ENCODE peak calls at places on chromosomes 16 and 17, in five cellular contexts. One of them, this sample, is unnamed.

GRCh38 chr16:65224994-65225393 is 103.1 kb upstream of the CDH11 start:
- DNase-seq in A549: no peak
- DNase-seq in Panc1: no peak
- DNase-seq in heart left ventricle: no peak
- DNase-seq in colonic mucosa: no peak
- DNase-seq in this sample: no peak

GRCh38 chr17:14630025-14630424 is 329.1 kb downstream of the HS3ST3B1 start:
- DNase-seq in A549: no peak
- DNase-seq in Panc1: no peak
- DNase-seq in heart left ventricle: no peak
- DNase-seq in colonic mucosa: no peak
- DNase-seq in this sample: no peak

GRCh38 chr16:2471016-2471652 is at the start of gene NTN3:
- DNase-seq in A549: no peak
- DNase-seq in Panc1: no peak
- DNase-seq in heart left ventricle: no peak
- DNase-seq in colonic mucosa: no peak
- DNase-seq in this sample: no peak

GRCh38 chr16:67234180-67234597 is 7.3 kb downstream of the TMEM208 start:
- DNase-seq in A549: no peak
- DNase-seq in Panc1: no peak
- DNase-seq in heart left ventricle: no peak
- DNase-seq in colonic mucosa: no peak
- DNase-seq in this sample: no peak

GRCh38 chr17:49518346-49519078 is 23.4 kb downstream of the NGFR start:
- DNase-seq in A549: no peak
- DNase-seq in Panc1: no peak
- DNase-seq in heart left ventricle: no peak
- DNase-seq in colonic mucosa: no peak
- DNase-seq in this sample: no peak

GRCh38 chr17:42969006-42969581 is 4.8 kb upstream of the AARSD1 start:
- DNase-seq in A549: no peak
- DNase-seq in Panc1: no peak
- DNase-seq in heart left ventricle: no peak
- DNase-seq in colonic mucosa: no peak
- DNase-seq in this sample: no peak

GRCh38 chr17:39671651-39672521 is 3.6 kb downstream of the PNMT start:
- DNase-seq in A549: peak; percentile 82
- DNase-seq in Panc1: no peak
- DNase-seq in heart left ventricle: peak; percentile 59
- DNase-seq in colonic mucosa: peak; percentile 72
- DNase-seq in this sample: no peak

GRCh38 chr17:27415090-27415795 is 41.0 kb upstream of the KSR1 start:
- DNase-seq in A549: no peak
- DNase-seq in Panc1: no peak
- DNase-seq in heart left ventricle: no peak
- DNase-seq in colonic mucosa: no peak
- DNase-seq in this sample: peak; percentile 64

GRCh38 chr16:55856950-55857349 is 18.2 kb downstream of the CES5A start:
- DNase-seq in A549: no peak
- DNase-seq in Panc1: no peak
- DNase-seq in heart left ventricle: no peak
- DNase-seq in colonic mucosa: no peak
- DNase-seq in this sample: no peak

GRCh38 chr17:44599298-44600175 is 42.3 kb downstream of the FZD2 start:
- DNase-seq in A549: peak; percentile 87
- DNase-seq in Panc1: no peak
- DNase-seq in heart left ventricle: peak; percentile 39
- DNase-seq in colonic mucosa: peak; percentile 55
- DNase-seq in this sample: no peak

GRCh38 chr17:79878346-79878745 is 39.1 kb upstream of the CBX4 start:
- DNase-seq in A549: no peak
- DNase-seq in Panc1: no peak
- DNase-seq in heart left ventricle: no peak
- DNase-seq in colonic mucosa: no peak
- DNase-seq in this sample: no peak

GRCh38 chr16:23302045-23302956 is at the start of gene SCNN1B:
- DNase-seq in A549: no peak
- DNase-seq in Panc1: no peak
- DNase-seq in heart left ventricle: no peak
- DNase-seq in colonic mucosa: peak; percentile 66
- DNase-seq in this sample: no peak

GRCh38 chr16:89159850-89160354 is 11.6 kb upstream of the CDH15 start:
- DNase-seq in A549: no peak
- DNase-seq in Panc1: no peak
- DNase-seq in heart left ventricle: no peak
- DNase-seq in colonic mucosa: no peak
- DNase-seq in this sample: no peak

GRCh38 chr17:28551421-28552186 is 820 bp downstream of the UNC119 start:
- DNase-seq in A549: no peak
- DNase-seq in Panc1: no peak
- DNase-seq in heart left ventricle: no peak
- DNase-seq in colonic mucosa: no peak
- DNase-seq in this sample: no peak

GRCh38 chr17:75488693-75489510 is 26.4 kb downstream of the CASKIN2 start:
- DNase-seq in A549: no peak
- DNase-seq in Panc1: no peak
- DNase-seq in heart left ventricle: no peak
- DNase-seq in colonic mucosa: no peak
- DNase-seq in this sample: no peak

GRCh38 chr17:82005701-82006348 is 16.9 kb downstream of the CENPX start:
- DNase-seq in A549: no peak
- DNase-seq in Panc1: no peak
- DNase-seq in heart left ventricle: no peak
- DNase-seq in colonic mucosa: no peak
- DNase-seq in this sample: no peak

GRCh38 chr17:929547-929946 is 50.0 kb downstream of the NXN start:
- DNase-seq in A549: no peak
- DNase-seq in Panc1: no peak
- DNase-seq in heart left ventricle: no peak
- DNase-seq in colonic mucosa: no peak
- DNase-seq in this sample: no peak

DNA sequence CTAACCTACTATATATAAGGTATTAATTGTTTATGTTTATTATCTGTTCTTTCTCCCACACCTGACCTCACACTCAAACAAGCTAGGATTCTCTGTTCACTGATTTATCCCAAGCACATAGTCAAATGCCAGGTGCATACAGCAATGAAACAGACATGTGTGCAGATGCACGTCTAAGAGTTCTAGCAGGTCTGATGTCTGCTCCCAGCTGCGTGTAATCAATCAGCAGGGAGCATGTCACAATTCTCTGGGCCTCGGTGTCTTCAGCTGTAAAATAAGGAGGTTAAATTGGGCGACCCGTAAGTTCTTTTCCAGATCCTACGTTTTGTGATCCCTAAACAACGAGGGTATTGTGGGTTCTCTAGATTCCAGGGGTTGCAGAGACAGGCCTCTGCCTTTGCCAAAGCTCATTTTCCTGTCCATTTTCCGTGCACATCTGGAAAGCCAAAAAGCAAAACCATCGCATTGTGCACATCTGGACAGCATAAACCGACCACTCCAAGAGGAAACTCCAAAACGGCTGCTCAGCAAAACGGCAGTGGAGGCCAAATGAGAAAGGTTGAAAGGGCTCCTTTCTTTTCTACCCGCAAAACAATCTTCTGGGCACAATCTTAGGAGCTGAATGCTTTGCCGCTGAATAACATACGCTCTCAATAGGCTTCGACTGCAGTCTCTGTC is 426.5 kb downstream of the SLC39A11 start:
- DNase-seq in A549: no peak
- DNase-seq in Panc1: no peak
- DNase-seq in heart left ventricle: no peak
- DNase-seq in colonic mucosa: no peak
- DNase-seq in this sample: no peak
- H3K4me3 ChIP-seq in A549: no peak overlapping the region
- H3K4me3 ChIP-seq in Panc1: no peak overlapping the region
- H3K4me3 ChIP-seq in heart left ventricle: no peak overlapping the region
- H3K4me3 ChIP-seq in colonic mucosa: no peak overlapping the region
- H3K4me3 ChIP-seq in this sample: no peak overlapping the region

GRCh38 chr17:4999429-5000093 is 1.8 kb downstream of the KIF1C start:
- DNase-seq in A549: no peak
- DNase-seq in Panc1: no peak
- DNase-seq in heart left ventricle: no peak
- DNase-seq in colonic mucosa: no peak
- DNase-seq in this sample: no peak

GRCh38 chr17:4998666-4999428 is 1.1 kb downstream of the KIF1C start:
- DNase-seq in A549: peak; percentile 44
- DNase-seq in Panc1: no peak
- DNase-seq in heart left ventricle: no peak
- DNase-seq in colonic mucosa: peak; percentile 80
- DNase-seq in this sample: no peak

GRCh38 chr17:4998027-4998665 is 396 bp downstream of the KIF1C start:
- DNase-seq in A549: peak; percentile 36
- DNase-seq in Panc1: no peak
- DNase-seq in heart left ventricle: peak; percentile 67
- DNase-seq in colonic mucosa: peak; percentile 53
- DNase-seq in this sample: no peak

GRCh38 chr17:5000237-5000639 is 2.5 kb downstream of the KIF1C start:
- DNase-seq in A549: no peak
- DNase-seq in Panc1: no peak
- DNase-seq in heart left ventricle: peak; percentile 89
- DNase-seq in colonic mucosa: peak; percentile 53
- DNase-seq in this sample: no peak

DNA sequence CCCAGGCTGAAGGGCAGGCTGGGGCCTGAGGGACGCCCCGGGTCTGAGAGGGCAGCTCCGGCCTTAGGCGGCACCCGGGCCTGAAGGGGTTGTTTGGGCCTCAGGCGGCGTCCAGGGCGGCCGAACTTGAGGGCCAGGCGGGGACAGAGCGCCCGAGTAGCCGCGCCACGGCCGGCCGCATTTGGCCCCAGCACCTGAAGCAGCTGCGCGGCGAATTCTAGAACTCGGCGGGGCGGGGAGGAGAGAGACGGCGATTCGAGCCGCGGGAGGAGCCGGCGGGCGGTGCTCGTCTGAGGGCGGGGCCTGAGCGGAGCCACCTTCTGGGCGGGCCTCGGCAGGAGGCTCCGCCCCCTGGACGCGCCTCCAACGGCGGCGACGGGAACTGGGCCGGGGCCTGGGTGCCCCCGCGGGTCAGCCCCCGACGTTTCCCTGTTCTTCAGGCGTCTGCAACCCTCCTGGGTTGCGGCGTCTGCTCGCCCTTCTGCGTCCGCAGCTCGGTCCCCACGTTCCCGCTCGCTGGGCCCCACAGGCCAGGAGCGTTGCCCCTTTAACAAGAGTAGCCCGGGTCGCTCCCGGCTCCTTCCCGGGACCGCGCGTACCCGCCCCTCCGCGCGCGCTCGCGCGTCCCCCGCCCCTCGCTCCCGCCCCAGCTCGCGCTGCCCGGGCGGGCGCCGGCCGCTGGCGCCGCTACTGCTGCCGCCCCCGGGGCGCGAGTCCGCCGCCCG is at the start of the genes INCA1 and KIF1C:
- DNase-seq in A549: peak; percentile 98
- DNase-seq in Panc1: peak; percentile 33
- DNase-seq in heart left ventricle: peak; percentile 96
- DNase-seq in colonic mucosa: peak; percentile 95
- DNase-seq in this sample: peak; percentile 50
- TF ChIP-seq CTCF in A549: no peak
- TF ChIP-seq CTCF in Panc1: no peak
- TF ChIP-seq CTCF in heart left ventricle: no peak
- TF ChIP-seq CTCF in colonic mucosa: no peak
- TF ChIP-seq CTCF in this sample: no peak

GRCh38 chr17:77288115-77288619 is 147.4 kb downstream of the SEC14L1 start:
- DNase-seq in A549: no peak
- DNase-seq in Panc1: no peak
- DNase-seq in heart left ventricle: no peak
- DNase-seq in colonic mucosa: no peak
- DNase-seq in this sample: no peak
- H3K4me3 ChIP-seq in A549: peak overlapping the region; percentile 41
- H3K4me3 ChIP-seq in Panc1: peak overlapping the region; percentile 38
- H3K4me3 ChIP-seq in heart left ventricle: no peak overlapping the region
- H3K4me3 ChIP-seq in colonic mucosa: no peak overlapping the region
- H3K4me3 ChIP-seq in this sample: peak overlapping the region; percentile 56

DNA sequence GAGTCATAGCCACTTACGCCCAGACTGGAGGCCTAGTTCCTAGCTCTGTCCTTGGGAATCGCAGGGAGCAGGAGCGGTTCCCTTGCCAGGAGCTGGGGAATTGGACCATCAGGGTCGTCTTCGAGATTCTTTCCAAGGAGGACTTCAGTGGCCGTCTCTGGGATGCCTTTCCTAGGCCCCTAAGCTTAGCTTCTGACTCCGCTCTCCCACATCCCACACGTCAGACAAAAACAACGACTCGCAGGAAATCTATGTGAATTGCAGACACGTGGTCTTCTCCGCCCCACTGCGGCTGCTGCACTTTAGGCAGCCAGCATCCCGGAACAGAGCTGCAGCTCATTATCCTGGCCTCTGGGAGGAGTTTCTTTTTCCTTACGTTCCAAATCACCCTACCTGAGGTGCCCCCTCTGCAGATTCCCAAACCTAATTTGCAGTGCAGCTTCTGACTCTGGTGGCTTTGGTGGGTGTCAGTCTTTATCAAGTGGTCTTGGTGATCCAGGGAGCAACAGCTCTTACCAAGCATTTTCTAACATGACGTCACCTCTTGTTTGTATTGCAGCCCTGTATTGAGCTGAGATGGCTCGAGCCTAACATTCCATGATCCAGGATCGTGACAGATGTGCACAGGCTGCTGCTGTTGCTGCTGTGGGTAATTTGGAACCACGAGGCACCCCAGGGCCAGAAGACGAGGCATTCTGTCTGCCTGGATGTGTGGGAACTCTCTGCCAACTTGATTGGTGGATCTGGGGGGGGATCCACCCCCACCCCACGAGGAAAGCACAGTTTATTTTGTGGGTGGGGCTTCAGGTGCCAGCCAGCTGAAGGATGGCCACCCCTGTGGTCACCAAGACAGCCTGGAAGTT is 1.1 kb downstream of the KATNB1 start:
- DNase-seq in A549: peak; percentile 79
- DNase-seq in Panc1: no peak
- DNase-seq in heart left ventricle: no peak
- DNase-seq in colonic mucosa: peak; percentile 72
- DNase-seq in this sample: peak; percentile 26
- TF ChIP-seq CTCF in A549: peak; percentile 4
- TF ChIP-seq CTCF in Panc1: no peak
- TF ChIP-seq CTCF in heart left ventricle: no peak
- TF ChIP-seq CTCF in colonic mucosa: no peak
- TF ChIP-seq CTCF in this sample: no peak

GRCh38 chr17:63150994-63151464 is 185.0 kb downstream of the TANC2 start:
- DNase-seq in A549: no peak
- DNase-seq in Panc1: no peak
- DNase-seq in heart left ventricle: no peak
- DNase-seq in colonic mucosa: no peak
- DNase-seq in this sample: no peak
- H3K4me3 ChIP-seq in A549: no peak overlapping the region
- H3K4me3 ChIP-seq in Panc1: no peak overlapping the region
- H3K4me3 ChIP-seq in heart left ventricle: no peak overlapping the region
- H3K4me3 ChIP-seq in colonic mucosa: no peak overlapping the region
- H3K4me3 ChIP-seq in this sample: no peak overlapping the region

DNA sequence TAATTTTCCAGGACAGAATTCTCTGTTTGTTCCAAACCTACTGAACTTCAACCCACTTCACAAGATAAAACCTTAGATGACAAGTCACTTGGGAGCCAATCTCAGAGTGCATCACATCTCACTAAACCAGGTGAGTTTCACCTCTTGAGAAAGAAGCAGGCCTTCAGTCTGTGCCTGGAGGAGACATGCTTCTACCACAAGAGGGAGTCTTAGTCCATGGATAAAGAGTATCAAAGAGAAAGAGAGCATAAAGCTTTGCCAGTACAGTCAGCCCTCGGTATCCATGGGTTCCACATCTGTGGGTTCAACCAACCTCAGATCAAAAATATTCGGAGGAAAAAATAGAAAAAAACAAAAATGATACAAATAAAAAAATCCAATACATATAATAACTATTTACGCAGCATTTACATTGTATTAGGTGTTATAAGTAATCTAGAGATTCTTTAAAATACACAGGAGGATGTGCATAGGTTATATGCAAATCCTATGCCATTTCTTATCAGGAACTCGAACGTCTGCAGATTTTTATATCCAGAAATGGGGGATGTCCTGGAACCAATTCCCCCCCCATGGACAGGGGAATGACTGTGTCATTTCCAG is 37.7 kb downstream of the DUSP14 start:
- DNase-seq in A549: peak; percentile 70
- DNase-seq in Panc1: peak; percentile 13
- DNase-seq in heart left ventricle: no peak
- DNase-seq in colonic mucosa: peak; percentile 25
- DNase-seq in this sample: peak; percentile 32
- TF ChIP-seq CTCF in A549: peak; percentile 91
- TF ChIP-seq CTCF in Panc1: peak; percentile 71
- TF ChIP-seq CTCF in heart left ventricle: peak; percentile 44
- TF ChIP-seq CTCF in colonic mucosa: peak; percentile 55
- TF ChIP-seq CTCF in this sample: peak; percentile 80

This sample was measured in LNCaP clone FGC.